ENCODE peak calls at places on chromosomes 13 and 19, in nine cellular contexts. One of them, this sample, is unnamed.

GRCh38 chr13:93900735-93901134 is 578.7 kb downstream of the DCT start:
- DNase-seq in stomach: no peak
- DNase-seq in HCT116: no peak
- DNase-seq in transverse colon: no peak
- DNase-seq in vagina: no peak
- DNase-seq in breast epithelium: no peak
- DNase-seq in H1: no peak
- DNase-seq in spleen: no peak
- DNase-seq in sigmoid colon: no peak
- DNase-seq in this sample: no peak

GRCh38 chr19:58054792-58055482 is 4.1 kb upstream of the ZNF135 start:
- DNase-seq in stomach: no peak
- DNase-seq in HCT116: no peak
- DNase-seq in transverse colon: peak
- DNase-seq in vagina: no peak
- DNase-seq in breast epithelium: peak
- DNase-seq in H1: no peak
- DNase-seq in spleen: no peak
- DNase-seq in sigmoid colon: no peak
- DNase-seq in this sample: no peak

GRCh38 chr13:61414686-61415664 is 674 bp downstream of the PCDH20 start:
- DNase-seq in stomach: peak
- DNase-seq in HCT116: no peak
- DNase-seq in transverse colon: peak
- DNase-seq in vagina: no peak
- DNase-seq in breast epithelium: no peak
- DNase-seq in H1: peak
- DNase-seq in spleen: peak
- DNase-seq in sigmoid colon: peak
- DNase-seq in this sample: peak

GRCh38 chr19:49939721-49940481 is 10.6 kb upstream of the NUP62 start:
- DNase-seq in stomach: no peak
- DNase-seq in HCT116: no peak
- DNase-seq in transverse colon: no peak
- DNase-seq in vagina: no peak
- DNase-seq in breast epithelium: no peak
- DNase-seq in H1: no peak
- DNase-seq in spleen: peak
- DNase-seq in sigmoid colon: no peak
- DNase-seq in this sample: no peak

GRCh38 chr19:51439021-51439465 is 19.2 kb downstream of the SIGLEC8 start:
- DNase-seq in stomach: no peak
- DNase-seq in HCT116: no peak
- DNase-seq in transverse colon: no peak
- DNase-seq in vagina: no peak
- DNase-seq in breast epithelium: no peak
- DNase-seq in H1: no peak
- DNase-seq in spleen: peak
- DNase-seq in sigmoid colon: no peak
- DNase-seq in this sample: no peak

GRCh38 chr19:40416918-40417713 is 3.9 kb upstream of the PRX start:
- DNase-seq in stomach: peak
- DNase-seq in HCT116: no peak
- DNase-seq in transverse colon: peak
- DNase-seq in vagina: peak
- DNase-seq in breast epithelium: peak
- DNase-seq in H1: no peak
- DNase-seq in spleen: peak
- DNase-seq in sigmoid colon: peak
- DNase-seq in this sample: no peak

GRCh38 chr13:30792257-30793000 is 57.1 kb downstream of the ALOX5AP start:
- DNase-seq in stomach: peak
- DNase-seq in HCT116: peak
- DNase-seq in transverse colon: peak
- DNase-seq in vagina: no peak
- DNase-seq in breast epithelium: peak
- DNase-seq in H1: no peak
- DNase-seq in spleen: peak
- DNase-seq in sigmoid colon: peak
- DNase-seq in this sample: peak

GRCh38 chr13:70668983-70669382 is 560.7 kb upstream of the KLHL1 start:
- DNase-seq in stomach: no peak
- DNase-seq in HCT116: no peak
- DNase-seq in transverse colon: no peak
- DNase-seq in vagina: no peak
- DNase-seq in breast epithelium: no peak
- DNase-seq in H1: no peak
- DNase-seq in spleen: no peak
- DNase-seq in sigmoid colon: no peak
- DNase-seq in this sample: no peak

GRCh38 chr13:106491928-106492327 is 43.5 kb downstream of the EFNB2 start:
- DNase-seq in stomach: no peak
- DNase-seq in HCT116: no peak
- DNase-seq in transverse colon: no peak
- DNase-seq in vagina: no peak
- DNase-seq in breast epithelium: no peak
- DNase-seq in H1: no peak
- DNase-seq in spleen: no peak
- DNase-seq in sigmoid colon: no peak
- DNase-seq in this sample: no peak

GRCh38 chr13:51585234-51585672 is 991 bp downstream of the WDFY2 start:
- DNase-seq in stomach: no peak
- DNase-seq in HCT116: no peak
- DNase-seq in transverse colon: no peak
- DNase-seq in vagina: no peak
- DNase-seq in breast epithelium: no peak
- DNase-seq in H1: no peak
- DNase-seq in spleen: no peak
- DNase-seq in sigmoid colon: no peak
- DNase-seq in this sample: no peak

GRCh38 chr13:113348591-113348990 is 15.3 kb downstream of the GRTP1 start:
- DNase-seq in stomach: no peak
- DNase-seq in HCT116: no peak
- DNase-seq in transverse colon: no peak
- DNase-seq in vagina: no peak
- DNase-seq in breast epithelium: no peak
- DNase-seq in H1: no peak
- DNase-seq in spleen: peak
- DNase-seq in sigmoid colon: peak
- DNase-seq in this sample: no peak

GRCh38 chr19:16702123-16702522 is 17.5 kb upstream of the NWD1 start:
- DNase-seq in stomach: no peak
- DNase-seq in HCT116: no peak
- DNase-seq in transverse colon: no peak
- DNase-seq in vagina: no peak
- DNase-seq in breast epithelium: peak
- DNase-seq in H1: no peak
- DNase-seq in spleen: no peak
- DNase-seq in sigmoid colon: peak
- DNase-seq in this sample: no peak

GRCh38 chr13:59745395-59745788 is 418.3 kb downstream of the DIAPH3 start:
- DNase-seq in stomach: no peak
- DNase-seq in HCT116: no peak
- DNase-seq in transverse colon: no peak
- DNase-seq in vagina: no peak
- DNase-seq in breast epithelium: no peak
- DNase-seq in H1: no peak
- DNase-seq in spleen: no peak
- DNase-seq in sigmoid colon: no peak
- DNase-seq in this sample: no peak

GRCh38 chr13:113831061-113831460 is 32.8 kb downstream of the GAS6 start:
- DNase-seq in stomach: no peak
- DNase-seq in HCT116: no peak
- DNase-seq in transverse colon: no peak
- DNase-seq in vagina: no peak
- DNase-seq in breast epithelium: no peak
- DNase-seq in H1: no peak
- DNase-seq in spleen: no peak
- DNase-seq in sigmoid colon: no peak
- DNase-seq in this sample: no peak

GRCh38 chr19:36418287-36419001 is at the start of gene ZFP82:
- DNase-seq in stomach: peak
- DNase-seq in HCT116: no peak
- DNase-seq in transverse colon: peak
- DNase-seq in vagina: no peak
- DNase-seq in breast epithelium: peak
- DNase-seq in H1: peak
- DNase-seq in spleen: peak
- DNase-seq in sigmoid colon: peak
- DNase-seq in this sample: peak

GRCh38 chr13:110624766-110625756 is 9.7 kb downstream of the NAXD start:
- DNase-seq in stomach: peak
- DNase-seq in HCT116: no peak
- DNase-seq in transverse colon: no peak
- DNase-seq in vagina: no peak
- DNase-seq in breast epithelium: no peak
- DNase-seq in H1: no peak
- DNase-seq in spleen: no peak
- DNase-seq in sigmoid colon: no peak
- DNase-seq in this sample: no peak

GRCh38 chr19:2274937-2275535 is 6.9 kb downstream of the PEAK3 start:
- DNase-seq in stomach: peak
- DNase-seq in HCT116: no peak
- DNase-seq in transverse colon: peak
- DNase-seq in vagina: no peak
- DNase-seq in breast epithelium: peak
- DNase-seq in H1: no peak
- DNase-seq in spleen: peak
- DNase-seq in sigmoid colon: peak
- DNase-seq in this sample: no peak

GRCh38 chr19:52351512-52351911 is 15.5 kb downstream of the ZNF610 start:
- DNase-seq in stomach: no peak
- DNase-seq in HCT116: no peak
- DNase-seq in transverse colon: no peak
- DNase-seq in vagina: no peak
- DNase-seq in breast epithelium: no peak
- DNase-seq in H1: no peak
- DNase-seq in spleen: no peak
- DNase-seq in sigmoid colon: no peak
- DNase-seq in this sample: no peak

GRCh38 chr19:44588753-44589112 is 24.6 kb upstream of the IGSF23 start:
- DNase-seq in stomach: no peak
- DNase-seq in HCT116: peak
- DNase-seq in transverse colon: no peak
- DNase-seq in vagina: no peak
- DNase-seq in breast epithelium: no peak
- DNase-seq in H1: no peak
- DNase-seq in spleen: no peak
- DNase-seq in sigmoid colon: no peak
- DNase-seq in this sample: no peak
- H3K4me3 ChIP-seq in stomach: no peak
- H3K4me3 ChIP-seq in HCT116: peak
- H3K4me3 ChIP-seq in transverse colon: no peak
- H3K4me3 ChIP-seq in vagina: no peak
- H3K4me3 ChIP-seq in breast epithelium: no peak
- H3K4me3 ChIP-seq in H1: no peak
- H3K4me3 ChIP-seq in spleen: no peak
- H3K4me3 ChIP-seq in sigmoid colon: no peak
- H3K4me3 ChIP-seq in this sample: no peak

GRCh38 chr19:39409886-39410619 is 2.4 kb upstream of the PLEKHG2 start:
- DNase-seq in stomach: peak
- DNase-seq in HCT116: peak
- DNase-seq in transverse colon: peak
- DNase-seq in vagina: no peak
- DNase-seq in breast epithelium: peak
- DNase-seq in H1: no peak
- DNase-seq in spleen: peak
- DNase-seq in sigmoid colon: peak
- DNase-seq in this sample: peak
- TF ChIP-seq POLR2AphosphoS5 in stomach: peak
- TF ChIP-seq POLR2AphosphoS5 in HCT116: peak
- TF ChIP-seq POLR2AphosphoS5 in transverse colon: peak
- TF ChIP-seq POLR2AphosphoS5 in vagina: peak
- TF ChIP-seq POLR2AphosphoS5 in breast epithelium: peak
- TF ChIP-seq POLR2AphosphoS5 in H1: peak
- TF ChIP-seq POLR2AphosphoS5 in spleen: peak
- TF ChIP-seq POLR2AphosphoS5 in sigmoid colon: peak
- TF ChIP-seq POLR2AphosphoS5 in this sample: peak

DNA sequence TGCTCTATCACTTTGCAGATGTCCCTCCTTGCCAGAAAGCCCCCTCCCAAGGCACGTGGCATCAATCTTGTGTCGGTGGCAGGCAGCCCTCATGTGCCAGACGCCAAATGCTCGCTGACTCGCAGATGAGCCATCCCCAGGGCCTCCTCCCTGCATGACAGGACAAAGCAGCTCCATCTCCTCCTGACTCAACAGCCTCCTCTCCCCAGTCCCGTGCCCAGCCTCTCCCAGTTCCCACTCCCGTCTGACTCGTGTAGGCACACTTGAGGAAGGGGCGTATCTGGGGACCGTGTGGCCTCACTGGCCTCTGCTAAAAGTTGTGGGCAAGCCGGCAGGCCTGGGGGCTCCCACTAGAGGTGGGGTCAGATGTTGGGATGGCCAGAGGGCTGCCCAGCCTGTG is 133.6 kb downstream of the STK24 start:
- DNase-seq in stomach: no peak
- DNase-seq in HCT116: no peak
- DNase-seq in transverse colon: no peak
- DNase-seq in vagina: no peak
- DNase-seq in breast epithelium: no peak
- DNase-seq in H1: no peak
- DNase-seq in spleen: no peak
- DNase-seq in sigmoid colon: no peak
- DNase-seq in this sample: no peak
- TF ChIP-seq POLR2A in stomach: no peak
- TF ChIP-seq POLR2A in HCT116: no peak
- TF ChIP-seq POLR2A in transverse colon: no peak
- TF ChIP-seq POLR2A in vagina: no peak
- TF ChIP-seq POLR2A in breast epithelium: no peak
- TF ChIP-seq POLR2A in H1: no peak
- TF ChIP-seq POLR2A in spleen: no peak
- TF ChIP-seq POLR2A in sigmoid colon: no peak
- TF ChIP-seq POLR2A in this sample: no peak

DNA sequence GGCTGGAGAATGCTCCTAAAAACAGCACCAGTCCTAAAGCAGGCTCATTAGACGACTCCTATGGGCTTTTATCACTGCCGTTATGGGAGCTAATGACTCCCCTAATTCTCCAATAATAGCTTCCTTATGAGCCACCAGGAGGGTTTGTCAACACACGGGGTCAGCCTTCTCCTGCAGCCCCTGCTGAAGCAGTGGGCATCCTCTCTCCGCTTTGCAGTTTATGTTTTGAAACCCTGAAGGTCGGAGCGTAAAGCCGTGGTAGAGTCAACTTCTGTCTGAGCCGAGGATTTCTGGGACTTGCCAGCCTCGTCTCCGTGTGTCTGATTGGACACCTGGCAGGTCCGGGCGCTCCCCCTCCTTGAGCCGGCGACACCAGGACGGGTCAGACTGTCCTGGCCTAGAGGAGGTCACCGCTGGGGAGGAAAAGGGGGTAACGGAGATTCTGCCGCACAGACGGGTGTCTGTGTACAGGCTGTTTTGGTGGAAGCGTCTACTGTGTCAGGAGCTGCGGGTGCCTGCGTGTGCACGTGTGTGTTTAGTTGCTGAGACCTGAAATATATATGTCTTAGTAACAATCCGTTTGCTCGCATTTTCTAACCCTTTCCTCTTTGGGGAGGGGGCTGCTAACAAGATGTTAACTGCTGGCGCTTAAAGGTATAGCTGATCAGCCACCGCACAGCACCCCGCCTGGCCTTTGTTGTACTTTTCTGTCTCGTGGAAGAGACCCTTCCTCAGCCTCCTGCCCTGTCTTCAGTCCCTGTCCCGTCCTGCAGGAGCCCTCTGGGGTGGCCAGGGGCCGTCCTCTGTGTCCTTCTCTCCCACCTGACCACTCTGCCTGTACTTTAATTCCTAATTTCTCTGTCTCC is 1.9 kb downstream of the KDM4B start:
- DNase-seq in stomach: peak
- DNase-seq in HCT116: no peak
- DNase-seq in transverse colon: peak
- DNase-seq in vagina: no peak
- DNase-seq in breast epithelium: no peak
- DNase-seq in H1: no peak
- DNase-seq in spleen: peak
- DNase-seq in sigmoid colon: peak
- DNase-seq in this sample: no peak
- H3K4me3 ChIP-seq in stomach: peak
- H3K4me3 ChIP-seq in HCT116: peak
- H3K4me3 ChIP-seq in transverse colon: peak
- H3K4me3 ChIP-seq in vagina: peak
- H3K4me3 ChIP-seq in breast epithelium: peak
- H3K4me3 ChIP-seq in H1: peak
- H3K4me3 ChIP-seq in spleen: peak
- H3K4me3 ChIP-seq in sigmoid colon: peak
- H3K4me3 ChIP-seq in this sample: peak

This sample was measured in prostate gland.